ENCODE peak calls at places on chromosomes 11 and 22, in six cellular contexts. U, Y, J, O, K and D are unnamed samples.

GRCh38 chr11:18368236-18368635 is 26.1 kb upstream of the LDHA start:
- DNase-seq in O (no peak), U (no peak), J (no peak), Y (no peak), K (no peak), D (peak)

GRCh38 chr11:46896719-46897406 is 21.5 kb downstream of the LRP4 start:
- DNase-seq in K (no peak), Y (no peak), U (no peak), O (no peak), J (peak), D (peak)

GRCh38 chr11:11349870-11350325 is 3.2 kb downstream of the CSNK2A3 start:
- DNase-seq in K (peak), U (no peak), O (no peak), J (no peak), Y (no peak), D (peak)

GRCh38 chr22:24156915-24157782 is 24.1 kb upstream of the SUSD2 start:
- DNase-seq in Y (peak), O (peak), J (peak), K (no peak), U (peak), D (peak)

GRCh38 chr11:72321381-72321996 is 77.5 kb upstream of the PHOX2A start:
- DNase-seq in U (no peak), Y (no peak), K (no peak), J (no peak), O (no peak), D (peak)

GRCh38 chr22:46173152-46173551 is 22.8 kb downstream of the PPARA start:
- DNase-seq in U (no peak), O (no peak), Y (no peak), K (no peak), J (no peak), D (no peak)

GRCh38 chr11:37504925-37505324 is 906.9 kb upstream of the RAG2 start:
- DNase-seq in J (no peak), O (no peak), Y (no peak), K (peak), U (no peak), D (peak)

GRCh38 chr11:123590296-123590912 is 64.0 kb downstream of the SCN3B start:
- DNase-seq in U (no peak), K (no peak), Y (peak), O (no peak), J (no peak), D (peak)

GRCh38 chr11:1546077-1546535 is 26.0 kb downstream of the DUSP8 start:
- DNase-seq in K (no peak), J (peak), Y (no peak), U (no peak), O (no peak), D (no peak)